ENCODE peak calls at places on chromosomes 4 and X, in six cellular contexts. V is cardiac muscle cell, P is esophagus squamous epithelium, N is transverse colon, D is heart left ventricle, S is thyroid gland. C is an unnamed sample.

GRCh38 chrX:133859860-133860259 is 125.5 kb downstream of the GPC3 start:
- DNase-seq in N (no peak), V (peak; percentile 85), D (no peak), P (no peak), S (peak; percentile 4), C (no peak)

GRCh38 chr4:100417565-100417964 is 100.3 kb downstream of the EMCN start:
- DNase-seq in V (peak; percentile 68), S (no peak), D (no peak), N (no peak), P (no peak), C (no peak)

GRCh38 chrX:153687121-153688039 is at the start of gene SLC6A8:
- DNase-seq in V (peak; percentile 71), P (no peak), S (peak; percentile 57), N (peak; percentile 71), D (peak; percentile 82), C (no peak)

GRCh38 chr4:128600996-128601857 is 208.3 kb upstream of the JADE1 start:
- DNase-seq in P (no peak), V (peak; percentile 99), S (peak; percentile 94), D (peak; percentile 59), N (peak; percentile 65), C (peak; percentile 43)

GRCh38 chr4:111512081-111512774 is 633.0 kb upstream of the FAM241A start:
- DNase-seq in D (no peak), V (peak; percentile 89), N (no peak), S (no peak), P (no peak), C (no peak)

GRCh38 chr4:168744021-168744420 is 247.2 kb downstream of the PALLD start:
- DNase-seq in N (no peak), S (no peak), D (no peak), V (no peak), P (no peak), C (no peak)

GRCh38 chr4:151667025-151667424 is 93.8 kb downstream of the GATB start:
- DNase-seq in P (no peak), V (no peak), S (no peak), N (no peak), D (no peak), C (no peak)

GRCh38 chr4:38323141-38323634 is 340.8 kb upstream of the KLF3 start:
- DNase-seq in S (no peak), V (no peak), P (no peak), D (no peak), N (no peak), C (no peak)

GRCh38 chrX:100931218-100931924 is 2.7 kb upstream of the XKRX start:
- DNase-seq in P (no peak), D (no peak), N (no peak), S (no peak), V (no peak), C (no peak)

GRCh38 chrX:104112326-104112951 is at the start of gene ZCCHC18:
- DNase-seq in D (peak; percentile 55), S (peak; percentile 15), P (no peak), N (peak; percentile 38), V (peak; percentile 67), C (no peak)

GRCh38 chr4:16123356-16124084 is 39.7 kb upstream of the PROM1 start:
- DNase-seq in N (no peak), P (no peak), D (no peak), V (no peak), S (peak; percentile 43), C (no peak)

GRCh38 chr4:158176108-158176507 is 3.3 kb upstream of the GASK1B start:
- DNase-seq in V (no peak), P (no peak), S (peak; percentile 92), N (peak; percentile 25), D (no peak), C (peak; percentile 37)

GRCh38 chrX:6640727-6641126 is 105.8 kb upstream of the VCX3A start:
- DNase-seq in N (no peak), P (no peak), D (no peak), V (no peak), S (no peak), C (no peak)

GRCh38 chrX:118644378-118644777 is 83.0 kb upstream of the IL13RA1 start:
- DNase-seq in V (peak; percentile 51), N (no peak), D (no peak), S (no peak), P (no peak), C (no peak)

GRCh38 chr4:108173599-108174057 is 4.9 kb upstream of the LEF1 start:
- DNase-seq in S (no peak), D (no peak), P (no peak), N (no peak), V (no peak), C (no peak)

GRCh38 chr4:128782076-128782715 is 27.3 kb upstream of the JADE1 start:
- DNase-seq in N (peak; percentile 50), P (no peak), V (no peak), D (peak; percentile 56), S (no peak), C (no peak)

GRCh38 chrX:70033348-70033747 is 16.4 kb downstream of the AWAT2 start:
- DNase-seq in V (peak; percentile 50), P (no peak), N (no peak), S (peak; percentile 13), D (no peak), C (no peak)

GRCh38 chr4:2712261-2712842 is 43.8 kb downstream of the TNIP2 start:
- DNase-seq in P (no peak), V (peak; percentile 12), S (no peak), D (no peak), N (no peak), C (no peak)

GRCh38 chr4:8615366-8615765 is 22.8 kb downstream of the CPZ start:
- DNase-seq in V (no peak), D (peak; percentile 5), S (no peak), P (no peak), N (no peak), C (no peak)

GRCh38 chrX:131843996-131844395 is 179.1 kb upstream of the STK26 start:
- DNase-seq in P (no peak), V (no peak), D (no peak), S (no peak), N (no peak), C (no peak)
- H3K27ac ChIP-seq in P (no peak overlapping the region), V (no peak overlapping the region), D (no peak overlapping the region), S (no peak overlapping the region), N (no peak overlapping the region), C (no peak overlapping the region)

GRCh38 chrX:130578906-130579305 is 177.1 kb downstream of the RBMX2 start:
- DNase-seq in N (no peak), D (no peak), V (no peak), P (no peak), S (no peak), C (no peak)
- TF ChIP-seq CTCF in N (no peak), D (no peak), V (no peak), P (no peak), S (no peak), C (no peak)

GRCh38 chr4:86965019-86965976 is 30.5 kb downstream of the AFF1 start:
- DNase-seq in D (no peak), V (no peak), N (no peak), P (no peak), S (no peak), C (no peak)

GRCh38 chr4:86967798-86968197 is 33.0 kb downstream of the AFF1 start:
- DNase-seq in S (no peak), P (no peak), N (no peak), V (peak; percentile 51), D (no peak), C (no peak)

GRCh38 chr4:86968477-86969015 is 33.7 kb downstream of the AFF1 start:
- DNase-seq in S (no peak), N (no peak), P (no peak), D (no peak), V (no peak), C (no peak)

GRCh38 chr4:86963697-86964096 is 28.9 kb downstream of the AFF1 start:
- DNase-seq in D (no peak), P (no peak), S (no peak), N (no peak), V (no peak), C (no peak)

GRCh38 chr4:86967061-86967460 is 32.2 kb downstream of the AFF1 start:
- DNase-seq in V (no peak), N (no peak), P (no peak), D (no peak), S (no peak), C (no peak)
- H3K4me1 ChIP-seq in V (peaks cover 38% of the 10 kb centered on the region), N (peaks cover 9% of the 10 kb centered on the region), P (peaks cover 17% of the 10 kb centered on the region), D (peaks cover 29% of the 10 kb centered on the region), S (peaks cover 27% of the 10 kb centered on the region), C (peaks cover 3% of the 10 kb centered on the region)

DNA sequence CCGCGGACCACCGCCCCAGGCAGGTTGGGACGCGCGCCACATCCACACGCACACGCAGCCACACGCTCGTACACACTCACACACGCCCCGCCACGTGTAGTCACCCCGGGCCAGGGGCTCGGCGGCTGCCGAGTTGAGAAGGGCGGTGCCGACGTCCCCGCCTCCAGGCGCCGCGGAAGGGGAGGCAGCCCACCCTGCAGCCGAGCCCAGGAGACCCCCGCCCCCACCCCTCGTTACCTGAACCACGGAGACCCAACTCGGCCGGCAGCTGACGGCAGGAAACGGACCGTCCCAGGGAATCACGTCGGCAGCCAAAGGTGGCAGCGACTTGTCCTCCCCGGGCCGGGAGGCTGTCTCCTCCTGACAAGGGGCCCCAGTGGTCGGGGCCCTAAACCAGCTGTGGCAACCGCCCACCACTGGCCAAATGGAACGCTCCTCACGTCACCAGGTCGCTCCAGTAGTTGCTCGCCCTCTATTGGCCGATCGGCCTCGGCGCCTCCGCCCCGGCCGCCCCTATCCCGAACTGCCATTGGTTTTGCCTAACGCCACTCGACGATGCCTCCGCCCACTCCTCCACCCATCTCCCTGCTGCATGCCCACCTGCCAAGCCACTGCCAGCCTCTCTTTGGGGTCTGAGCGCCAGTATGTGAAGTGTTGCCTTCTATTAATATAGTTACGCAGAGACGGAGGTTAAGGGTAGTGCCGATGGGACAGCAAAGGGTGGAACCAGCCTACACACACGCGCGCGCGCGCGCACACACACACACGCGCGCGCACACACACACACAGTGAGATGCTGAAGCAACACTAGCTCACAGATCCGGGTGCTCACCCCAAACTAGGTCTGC is at the start of gene ZDHHC9:
- DNase-seq in S (peak; percentile 84), N (peak; percentile 90), P (peak; percentile 4), V (peak; percentile 92), D (peak; percentile 89), C (peak; percentile 49)
- H3K27ac ChIP-seq in S (peak within 1 kb of the TSS; percentile 67), N (peak within 1 kb of the TSS; percentile 87), P (peak within 1 kb of the TSS; percentile 90), V (no peak within 1 kb of the TSS), D (peak within 1 kb of the TSS; percentile 83), C (peak within 1 kb of the TSS; percentile 85)